ENCODE peak calls at places on chromosomes 13 and 19, in four cellular contexts. F, T, G and H are unnamed samples.

GRCh38 chr13:23770428-23770827 is 118.8 kb downstream of the MIPEP start:
- DNase-seq in T (no peak), F (no peak), G (no peak), H (peak)

GRCh38 chr19:1766800-1767352 is 13.6 kb downstream of the ONECUT3 start:
- DNase-seq in G (peak), F (no peak), T (no peak), H (no peak)

GRCh38 chr19:45117167-45117594 is 24.2 kb downstream of the PPP1R37 start:
- DNase-seq in G (peak), T (peak), F (no peak), H (no peak)

GRCh38 chr13:60139272-60139671 is 24.5 kb downstream of the DIAPH3 start:
- DNase-seq in T (no peak), F (no peak), G (no peak), H (no peak)

GRCh38 chr19:45575216-45575615 is 9.4 kb downstream of the OPA3 start:
- DNase-seq in F (no peak), G (no peak), T (no peak), H (no peak)

GRCh38 chr13:76425930-76426329 is 460.3 kb downstream of the KCTD12 start:
- DNase-seq in T (no peak), F (no peak), G (no peak), H (no peak)

GRCh38 chr13:90154311-90154960 is 1193.1 kb upstream of the MIR17HG start:
- DNase-seq in T (no peak), F (no peak), G (no peak), H (no peak)

GRCh38 chr13:99356216-99357089 is 49.3 kb upstream of the GPR183 start:
- DNase-seq in G (no peak), T (peak), F (no peak), H (no peak)

GRCh38 chr19:32886241-32886640 is 16.7 kb upstream of the SLC7A9 start:
- DNase-seq in T (no peak), G (no peak), F (no peak), H (no peak)

GRCh38 chr19:43465468-43466120 is at the start of gene LYPD3:
- DNase-seq in T (no peak), F (no peak), G (no peak), H (no peak)

GRCh38 chr13:24737042-24737441 is 26.9 kb upstream of the RNF17 start:
- DNase-seq in T (no peak), F (no peak), G (peak), H (no peak)

GRCh38 chr13:99299545-99300341 is 7.5 kb downstream of the GPR183 start:
- DNase-seq in T (no peak), F (no peak), G (no peak), H (no peak)

GRCh38 chr13:37954191-37954590 is 84.6 kb upstream of the TRPC4 start:
- DNase-seq in T (no peak), G (no peak), F (no peak), H (no peak)

GRCh38 chr19:39797083-39797482 is 18.4 kb downstream of the LEUTX start:
- DNase-seq in G (no peak), T (no peak), F (no peak), H (no peak)

GRCh38 chr13:44573071-44573470 is 3.1 kb downstream of the TSC22D1 start:
- DNase-seq in F (no peak), G (no peak), T (no peak), H (no peak)

GRCh38 chr19:50657672-50658437 is 8.6 kb downstream of the C19orf81 start:
- DNase-seq in T (peak), G (peak), F (peak), H (peak)

GRCh38 chr19:41753936-41754529 is 1.3 kb upstream of the CEACAM6 start:
- DNase-seq in T (no peak), F (peak), G (peak), H (peak)

GRCh38 chr13:64371045-64371444 is 2859.1 kb downstream of the PCDH9 start:
- DNase-seq in T (no peak), G (no peak), F (no peak), H (no peak)

GRCh38 chr13:21034602-21035190 is 26.7 kb downstream of the LATS2 start:
- DNase-seq in G (peak), T (no peak), F (no peak), H (no peak)

GRCh38 chr13:60922526-60923231 is 493.0 kb downstream of the PCDH20 start:
- DNase-seq in G (no peak), T (no peak), F (no peak), H (no peak)

GRCh38 chr19:11736696-11737095 is 2.0 kb downstream of the ZNF823 start:
- DNase-seq in T (peak), F (no peak), G (peak), H (no peak)

GRCh38 chr19:5967994-5968430 is 9.9 kb downstream of the RANBP3 start:
- DNase-seq in G (peak), T (peak), F (peak), H (peak)
- TF ChIP-seq GABPA in G (no peak), T (no peak), F (no peak), H (no peak)

DNA sequence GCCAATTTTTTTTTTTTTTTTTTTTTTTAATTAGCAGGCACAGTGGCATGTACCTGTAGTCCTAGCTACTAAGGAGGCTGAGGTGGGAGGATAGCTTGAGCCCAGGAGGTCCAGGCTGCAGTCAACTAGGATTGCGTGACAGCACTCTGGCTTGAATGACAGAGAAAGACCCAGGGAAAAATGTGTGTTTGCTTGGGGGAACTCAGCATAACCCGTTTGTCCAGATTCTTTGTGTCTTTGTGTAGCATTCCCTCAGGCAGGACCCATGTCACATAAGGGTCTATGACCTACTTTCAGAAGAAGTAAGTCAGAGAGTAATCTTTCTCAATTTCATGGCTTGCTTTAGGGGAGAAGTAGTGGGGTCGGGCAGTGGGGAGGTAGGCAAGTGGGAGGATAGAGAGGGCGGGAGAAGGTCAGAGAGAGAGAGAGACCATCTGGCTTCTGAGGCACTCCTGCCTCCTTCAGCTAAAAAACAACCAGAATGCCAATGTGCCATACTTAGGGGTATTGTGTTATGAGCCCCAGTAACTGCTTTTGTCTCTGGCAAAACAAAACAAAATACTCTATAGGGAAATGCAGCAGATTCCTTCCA is 11.9 kb upstream of the PSPC1 start:
- DNase-seq in F (no peak), G (no peak), T (no peak), H (peak)
- TF ChIP-seq CBX5 in F (no peak), G (no peak), T (no peak), H (no peak)

GRCh38 chr13:49975826-49976225 is 21.0 kb upstream of the TRIM13 start:
- DNase-seq in F (no peak), T (no peak), G (no peak), H (no peak)
- TF ChIP-seq GABPA in F (no peak), T (no peak), G (no peak), H (no peak)

GRCh38 chr19:48799358-48800300 is 11.2 kb downstream of the BCAT2 start:
- DNase-seq in F (no peak), T (no peak), G (no peak), H (no peak)

GRCh38 chr19:48795855-48796142 is 15.0 kb downstream of the BCAT2 start:
- DNase-seq in T (no peak), F (no peak), G (no peak), H (no peak)

GRCh38 chr19:48796468-48797083 is 14.3 kb downstream of the BCAT2 start:
- DNase-seq in T (no peak), G (no peak), F (no peak), H (no peak)

GRCh38 chr19:48797103-48797502 is 13.7 kb downstream of the BCAT2 start:
- DNase-seq in T (no peak), G (no peak), F (no peak), H (no peak)

DNA sequence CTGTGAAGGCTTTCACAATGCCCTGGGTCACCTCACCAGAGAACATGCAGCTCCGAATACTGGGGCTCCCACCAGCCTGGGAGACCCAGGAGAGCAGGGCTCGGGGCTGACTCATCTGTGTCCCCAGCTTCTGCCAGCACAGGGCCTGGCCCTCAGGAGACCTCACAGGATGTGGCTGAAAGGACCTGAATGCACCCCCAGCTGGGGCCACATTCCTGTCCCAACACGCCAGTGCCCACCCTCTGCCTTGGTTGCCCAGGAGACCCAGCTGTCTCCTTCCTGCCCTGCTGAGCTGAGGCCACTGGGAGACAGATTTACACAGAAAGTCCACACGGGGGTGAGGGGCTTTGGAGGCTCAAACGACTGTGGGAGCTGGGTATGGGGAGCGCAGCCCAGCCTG is 11.9 kb downstream of the BCAT2 start:
- DNase-seq in G (no peak), F (no peak), T (peak), H (peak)
- TF ChIP-seq CBX5 in G (no peak), F (no peak), T (no peak), H (no peak)

GRCh38 chr19:35334064-35334753 is 5.2 kb downstream of the CD22 start:
- DNase-seq in F (no peak), G (no peak), T (no peak), H (no peak)

GRCh38 chr19:35329323-35329722 is 336 bp downstream of the CD22 start:
- DNase-seq in T (no peak), G (no peak), F (no peak), H (no peak)

GRCh38 chr19:35331551-35332214 is 2.7 kb downstream of the CD22 start:
- DNase-seq in F (no peak), T (no peak), G (no peak), H (no peak)

GRCh38 chr19:35330475-35330874 is 1.5 kb downstream of the CD22 start:
- DNase-seq in G (no peak), F (no peak), T (peak), H (no peak)

GRCh38 chr19:35332817-35333216 is 3.8 kb downstream of the CD22 start:
- DNase-seq in F (no peak), G (no peak), T (no peak), H (no peak)
- TF ChIP-seq GABPA in F (no peak), G (no peak), T (no peak), H (no peak)

GRCh38 chr13:114097893-114098688 is 34.3 kb downstream of the RASA3 start:
- DNase-seq in T (no peak), F (no peak), G (no peak), H (no peak)
- TF ChIP-seq CBX5 in T (no peak), F (no peak), G (no peak), H (no peak)

GRCh38 chr13:79440958-79441553 is 35.0 kb upstream of the RBM26 start:
- DNase-seq in G (no peak), T (no peak), F (no peak), H (no peak)

GRCh38 chr13:79434578-79434977 is 28.5 kb upstream of the RBM26 start:
- DNase-seq in F (no peak), G (no peak), T (no peak), H (no peak)

GRCh38 chr13:79432992-79433391 is 26.9 kb upstream of the RBM26 start:
- DNase-seq in F (no peak), T (no peak), G (no peak), H (no peak)

GRCh38 chr13:79432086-79432485 is 26.0 kb upstream of the RBM26 start:
- DNase-seq in G (no peak), T (no peak), F (no peak), H (no peak)

DNA sequence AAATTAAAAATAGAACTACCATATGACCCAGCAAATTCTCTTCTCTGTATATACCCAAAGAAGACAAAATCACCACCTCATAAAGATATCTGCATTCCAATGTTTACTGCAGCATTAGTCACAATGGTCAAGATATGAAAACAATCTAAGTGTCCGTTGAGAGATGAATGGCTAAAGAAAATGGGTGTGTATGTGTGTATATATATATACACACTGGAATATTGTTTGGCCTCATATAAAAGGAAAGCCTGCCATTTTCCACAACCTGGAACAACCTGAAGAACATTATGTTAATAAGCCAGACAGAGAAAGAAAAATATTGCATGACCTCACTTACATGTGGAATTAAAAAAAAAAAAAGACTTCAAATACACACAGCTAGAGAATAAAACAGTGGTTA is 29.5 kb upstream of the RBM26 start:
- DNase-seq in G (no peak), T (no peak), F (no peak), H (no peak)
- TF ChIP-seq GABPA in G (no peak), T (no peak), F (no peak), H (no peak)

DNA sequence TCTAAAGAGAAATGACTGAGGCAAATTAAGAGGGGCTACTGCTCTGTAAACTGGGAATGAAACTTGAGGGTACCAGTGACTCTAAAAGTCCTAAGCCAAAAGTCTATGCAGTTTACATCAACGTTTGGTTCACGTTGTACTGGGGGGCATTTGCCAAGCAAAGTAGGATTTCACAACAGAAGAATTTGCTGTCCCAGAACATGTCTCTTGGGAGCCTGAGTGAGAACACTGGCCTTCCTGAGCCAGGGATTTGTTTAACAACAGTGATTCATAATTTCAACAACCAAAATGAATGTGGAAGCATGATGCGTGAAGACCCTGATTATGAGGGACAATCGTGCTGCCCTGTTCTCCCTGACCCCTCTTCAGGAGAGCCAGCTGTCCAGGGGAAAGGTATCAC is 178.0 kb downstream of the OXGR1 start:
- DNase-seq in F (no peak), T (no peak), G (no peak), H (no peak)
- TF ChIP-seq CBX5 in F (no peak), T (no peak), G (no peak), H (no peak)

DNA sequence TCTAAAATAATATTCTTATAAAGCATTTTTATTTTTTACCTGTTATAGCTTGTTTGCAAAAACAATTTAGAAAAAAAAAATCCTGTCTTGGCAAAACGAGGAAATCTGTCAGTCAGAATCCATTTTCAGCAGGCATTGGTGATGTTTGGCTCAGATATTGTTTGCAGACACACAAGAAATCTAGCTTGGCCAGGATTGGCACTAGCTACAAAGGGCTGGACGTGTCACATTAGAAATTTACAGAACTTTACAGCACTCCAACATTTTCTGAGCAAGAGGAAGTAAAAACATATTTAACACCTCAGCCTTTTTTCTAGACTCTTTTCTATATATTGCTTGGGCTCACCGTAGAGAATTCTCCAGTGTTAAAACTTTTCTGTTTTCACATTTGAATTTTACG is 9.9 kb downstream of the ZNF91 start:
- DNase-seq in T (no peak), G (no peak), F (no peak), H (no peak)
- TF ChIP-seq GABPA in T (no peak), G (no peak), F (no peak), H (no peak)

GRCh38 chr13:50679321-50679720 is 164.2 kb downstream of the DLEU7 start:
- DNase-seq in G (no peak), F (no peak), T (no peak), H (no peak)

GRCh38 chr13:50676602-50677001 is 166.9 kb downstream of the DLEU7 start:
- DNase-seq in T (no peak), G (no peak), F (no peak), H (no peak)

GRCh38 chr13:50678464-50679162 is 164.9 kb downstream of the DLEU7 start:
- DNase-seq in F (no peak), T (no peak), G (no peak), H (no peak)

GRCh38 chr13:50682002-50682401 is 161.5 kb downstream of the DLEU7 start:
- DNase-seq in G (no peak), T (no peak), F (no peak), H (no peak)

GRCh38 chr13:50677687-50678463 is 165.6 kb downstream of the DLEU7 start:
- DNase-seq in G (no peak), F (no peak), T (no peak), H (no peak)
- TF ChIP-seq CBX5 in G (no peak), F (no peak), T (no peak), H (no peak)